ENCODE peak calls at places on chromosome 6, in six cellular contexts. F is adrenal gland, B is RKO, X is RPMI7951, Q is activated gamma-delta T cell treated with Interleukin-2 at 50 U/mL for 16 hours, M is iris pigment epithelial cell. P is an unnamed sample.

GRCh38 chr6:81865712-81866111 is 113.2 kb upstream of the TENT5A start:
- DNase-seq in Q (no peak), M (peak), X (peak), B (no peak), F (no peak), P (no peak)

GRCh38 chr6:110813813-110814487 is 1.3 kb downstream of the CDK19 start:
- DNase-seq in F (no peak), M (no peak), X (peak), Q (no peak), B (peak), P (no peak)

GRCh38 chr6:33980176-33980805 is 165.6 kb downstream of the GRM4 start:
- DNase-seq in Q (no peak), X (no peak), B (no peak), F (no peak), M (no peak), P (no peak)

GRCh38 chr6:147737084-147737483 is 228.6 kb downstream of the SAMD5 start:
- DNase-seq in Q (no peak), M (no peak), X (no peak), F (no peak), B (no peak), P (no peak)

GRCh38 chr6:84284428-84285033 is 57.1 kb upstream of the CEP162 start:
- DNase-seq in Q (no peak), F (no peak), B (no peak), M (peak), X (peak), P (no peak)

GRCh38 chr6:160198577-160199211 is 59.9 kb downstream of the SLC22A2 start:
- DNase-seq in Q (no peak), F (no peak), X (peak), B (no peak), M (no peak), P (no peak)

GRCh38 chr6:156674197-156674596 is 103.0 kb upstream of the ARID1B start:
- DNase-seq in X (no peak), F (no peak), B (no peak), M (no peak), Q (no peak), P (no peak)

GRCh38 chr6:48377115-48377514 is 266.1 kb upstream of the PTCHD4 start:
- DNase-seq in M (no peak), F (no peak), Q (no peak), X (no peak), B (no peak), P (no peak)

GRCh38 chr6:98831057-98832031 is 3.0 kb upstream of the POU3F2 start:
- DNase-seq in X (no peak), B (no peak), F (no peak), Q (no peak), M (no peak), P (no peak)